ENCODE peak calls at places on chromosome 5, in four cellular contexts. N is IMR-90, G is H9, T is mesenchymal stem cell. J is an unnamed sample.
A peak's percentile ranks its signal among the peaks of the same experiment; 100 is the strongest.

GRCh38 chr5:107668933-107669542 is 1.7 kb downstream of the EFNA5 start:
- DNase-seq in T (peak; percentile 36), N (no peak), G (peak; percentile 38), J (no peak)

GRCh38 chr5:179818746-179819295 is 1.9 kb upstream of the SQSTM1 start:
- DNase-seq in G (peak; percentile 91), N (peak; percentile 95), T (peak; percentile 97), J (no peak)

GRCh38 chr5:24681106-24681505 is 36.3 kb upstream of the CDH10 start:
- DNase-seq in T (no peak), N (no peak), G (no peak), J (no peak)

GRCh38 chr5:122772446-122772845 is 2.4 kb upstream of the SNX2 start:
- DNase-seq in N (peak; percentile 38), G (no peak), T (peak; percentile 30), J (no peak)

GRCh38 chr5:90227688-90228087 is 181.9 kb downstream of the CETN3 start:
- DNase-seq in G (no peak), N (no peak), T (no peak), J (no peak)

GRCh38 chr5:32280656-32281081 is 32.1 kb downstream of the MTMR12 start:
- DNase-seq in G (no peak), N (no peak), T (no peak), J (no peak)

GRCh38 chr5:142872795-142873194 is 102.6 kb downstream of the ARHGAP26 start:
- DNase-seq in G (no peak), N (peak; percentile 65), T (peak; percentile 36), J (no peak)

GRCh38 chr5:173237821-173238220 is 2.8 kb upstream of the NKX2-5 start:
- DNase-seq in G (no peak), N (no peak), T (peak; percentile 41), J (no peak)

GRCh38 chr5:148826082-148826971 is at the start of gene ADRB2:
- DNase-seq in N (peak; percentile 91), G (peak; percentile 98), T (peak; percentile 95), J (peak; percentile 89)

GRCh38 chr5:2584579-2584978 is 166.9 kb downstream of the IRX2 start:
- DNase-seq in N (no peak), T (no peak), G (no peak), J (no peak)

GRCh38 chr5:15009420-15009819 is 137.8 kb upstream of the ANKH start:
- DNase-seq in N (peak; percentile 69), G (no peak), T (peak; percentile 72), J (no peak)

GRCh38 chr5:2375796-2376195 is 375.7 kb downstream of the IRX2 start:
- DNase-seq in T (no peak), G (no peak), N (no peak), J (no peak)

GRCh38 chr5:52864376-52864775 is 76.7 kb downstream of the ITGA1 start:
- DNase-seq in N (peak; percentile 76), T (peak; percentile 75), G (no peak), J (no peak)

GRCh38 chr5:1291611-1292080 is 3.2 kb downstream of the TERT start:
- DNase-seq in G (peak; percentile 20), T (no peak), N (no peak), J (no peak)

GRCh38 chr5:80254767-80255424 is 952 bp downstream of the SERINC5 start:
- DNase-seq in N (peak; percentile 28), G (no peak), T (peak; percentile 56), J (no peak)

GRCh38 chr5:158953929-158954534 is 145.7 kb downstream of the EBF1 start:
- DNase-seq in G (no peak), N (no peak), T (no peak), J (no peak)

GRCh38 chr5:62578540-62578939 is at the start of gene LRRC70:
- DNase-seq in N (peak; percentile 64), G (no peak), T (peak; percentile 95), J (no peak)

GRCh38 chr5:87433945-87434344 is 21.2 kb upstream of the CCNH start:
- DNase-seq in N (no peak), G (no peak), T (no peak), J (no peak)

GRCh38 chr5:71757590-71758543 is 38.8 kb downstream of the CARTPT start:
- DNase-seq in T (peak; percentile 67), G (peak; percentile 71), N (peak; percentile 71), J (peak; percentile 32)

GRCh38 chr5:2659071-2659470 is 92.4 kb downstream of the IRX2 start:
- DNase-seq in T (no peak), N (no peak), G (no peak), J (no peak)

GRCh38 chr5:62268792-62269191 is 37.2 kb upstream of the KIF2A start:
- DNase-seq in G (no peak), N (no peak), T (no peak), J (no peak)

GRCh38 chr5:6950250-6950649 is 237.0 kb downstream of the TENT4A start:
- DNase-seq in N (no peak), G (no peak), T (no peak), J (no peak)

GRCh38 chr5:61701877-61702602 is 370.0 kb downstream of the ZSWIM6 start:
- DNase-seq in T (no peak), N (no peak), G (no peak), J (no peak)

GRCh38 chr5:98424681-98425454 is 348.6 kb upstream of the RGMB start:
- DNase-seq in T (peak; percentile 14), N (peak; percentile 78), G (no peak), J (no peak)

GRCh38 chr5:155729684-155730059 is 597.3 kb upstream of the SGCD start:
- DNase-seq in T (no peak), G (peak; percentile 39), N (no peak), J (peak; percentile 24)

GRCh38 chr5:154477382-154478223 is 424 bp downstream of the HAND1 start:
- DNase-seq in N (peak; percentile 1), T (peak; percentile 29), G (peak; percentile 68), J (peak; percentile 48)

GRCh38 chr5:72106922-72107873 is at the start of gene MAP1B:
- DNase-seq in T (peak; percentile 73), G (peak; percentile 97), N (peak; percentile 73), J (peak; percentile 94)

GRCh38 chr5:134530375-134531077 is 5.1 kb downstream of the JADE2 start:
- DNase-seq in T (peak; percentile 51), N (peak; percentile 76), G (no peak), J (no peak)

GRCh38 chr5:78806544-78806943 is 158.0 kb upstream of the LHFPL2 start:
- DNase-seq in G (no peak), N (peak; percentile 94), T (peak; percentile 74), J (no peak)

GRCh38 chr5:151619812-151620462 is 28.8 kb upstream of the FAT2 start:
- DNase-seq in N (no peak), T (no peak), G (peak; percentile 73), J (peak; percentile 48)

GRCh38 chr5:15946026-15946425 is 233.6 kb downstream of the MARCHF11 start:
- DNase-seq in G (no peak), T (no peak), N (peak; percentile 8), J (no peak)

GRCh38 chr5:54785729-54786548 is 199.5 kb downstream of the ESM1 start:
- DNase-seq in T (no peak), N (peak; percentile 21), G (no peak), J (no peak)

GRCh38 chr5:5704352-5704751 is 281.9 kb downstream of the ICE1 start:
- DNase-seq in N (no peak), T (no peak), G (no peak), J (no peak)

GRCh38 chr5:72355706-72356299 is 35.6 kb downstream of the PTCD2 start:
- DNase-seq in N (peak; percentile 22), T (peak; percentile 59), G (peak; percentile 45), J (peak; percentile 15)

DNA sequence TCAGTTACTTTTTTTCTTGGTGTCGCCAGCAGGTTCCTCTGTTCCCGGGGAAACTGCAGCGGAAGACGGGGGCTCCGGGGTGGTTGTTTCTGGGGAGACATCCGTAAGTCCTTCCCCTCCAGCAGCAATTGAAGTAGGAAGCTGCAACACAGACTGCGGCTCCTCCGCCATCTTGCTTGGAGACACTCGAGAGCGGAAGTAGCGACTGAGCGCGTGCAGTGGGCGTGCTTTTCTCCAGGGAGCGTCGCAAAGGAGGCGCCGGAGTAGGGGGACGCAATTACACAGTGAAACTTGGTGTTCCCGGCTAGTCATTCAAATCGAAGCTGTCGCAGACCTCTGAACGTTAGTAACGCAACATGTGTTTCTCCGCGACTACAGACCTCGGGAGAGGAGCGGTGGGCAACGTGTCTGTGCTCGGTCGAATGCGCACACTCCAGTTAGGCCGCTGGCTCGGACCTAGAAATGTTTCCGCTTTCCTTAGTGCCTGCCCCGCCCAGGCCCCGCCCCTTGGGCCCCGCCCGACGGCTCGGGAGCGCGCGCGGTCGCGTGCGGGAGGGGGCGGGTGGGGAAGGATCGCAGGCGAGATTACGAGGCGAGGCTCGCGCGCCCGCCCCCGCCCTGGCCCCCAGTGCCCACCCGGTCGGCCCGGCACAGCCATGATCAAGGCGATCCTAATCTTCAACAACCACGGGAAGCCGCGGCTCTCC is at the start of the genes AP3S1 and ATG12:
- DNase-seq in N (peak; percentile 91), T (peak; percentile 96), G (peak; percentile 91), J (peak; percentile 89)
- H4K8ac ChIP-seq in N (peak within 1 kb of the TSS; percentile 100), T (peak within 1 kb of the TSS; percentile 100), G (no peak within 1 kb of the TSS), J (no peak within 1 kb of the TSS)

GRCh38 chr5:150302301-150303069 is at the start of gene ARSI:
- DNase-seq in G (peak; percentile 89), N (no peak), T (peak; percentile 62), J (peak; percentile 58)

GRCh38 chr5:150301170-150301505 is 1.6 kb downstream of the ARSI start:
- DNase-seq in N (peak; percentile 46), T (peak; percentile 32), G (no peak), J (no peak)

GRCh38 chr5:150303070-150303595 is 428 bp upstream of the ARSI start:
- DNase-seq in T (no peak), N (peak; percentile 77), G (peak; percentile 59), J (no peak)

GRCh38 chr5:150300496-150301169 is 2.1 kb downstream of the ARSI start:
- DNase-seq in T (no peak), G (no peak), N (no peak), J (no peak)

GRCh38 chr5:150301901-150302300 is 804 bp downstream of the ARSI start:
- DNase-seq in N (no peak), G (no peak), T (no peak), J (no peak)
- H2AFZ ChIP-seq in N (peak overlapping the region; percentile 93), G (no peak overlapping the region), T (peak overlapping the region; percentile 79), J (no peak overlapping the region)

GRCh38 chr5:89190515-89191265 is 307.7 kb upstream of the MEF2C start:
- DNase-seq in G (no peak), T (no peak), N (no peak), J (no peak)
- H4K8ac ChIP-seq in G (no peak overlapping the region), T (no peak overlapping the region), N (no peak overlapping the region), J (no peak overlapping the region)

GRCh38 chr5:111775224-111775623 is 18.2 kb upstream of the NREP start:
- DNase-seq in N (peak; percentile 64), G (no peak), T (peak; percentile 54), J (no peak)
- H2AFZ ChIP-seq in N (no peak overlapping the region), G (no peak overlapping the region), T (no peak overlapping the region), J (peak overlapping the region; percentile 88)

GRCh38 chr5:88672644-88673493 is 210.1 kb downstream of the MEF2C start:
- DNase-seq in T (no peak), N (no peak), G (peak; percentile 80), J (no peak)

GRCh38 chr5:88675758-88676636 is 207.0 kb downstream of the MEF2C start:
- DNase-seq in G (peak; percentile 92), N (peak; percentile 58), T (peak; percentile 56), J (no peak)

GRCh38 chr5:88675159-88675757 is 207.7 kb downstream of the MEF2C start:
- DNase-seq in T (no peak), G (no peak), N (no peak), J (no peak)

GRCh38 chr5:88676637-88677481 is 206.1 kb downstream of the MEF2C start:
- DNase-seq in T (no peak), G (no peak), N (no peak), J (no peak)

GRCh38 chr5:88674262-88675158 is 208.5 kb downstream of the MEF2C start:
- DNase-seq in T (no peak), N (no peak), G (peak; percentile 79), J (no peak)
- H4K8ac ChIP-seq in T (no peak overlapping the region), N (no peak overlapping the region), G (no peak overlapping the region), J (no peak overlapping the region)

GRCh38 chr5:69149676-69150010 is 17.3 kb upstream of the CCNB1 start:
- DNase-seq in T (no peak), G (no peak), N (no peak), J (no peak)
- H2AFZ ChIP-seq in T (no peak overlapping the region), G (no peak overlapping the region), N (no peak overlapping the region), J (no peak overlapping the region)

J was measured in neuronal stem cell.